ENCODE peak calls at places on chromosomes 3 and 15, in six cellular contexts. One of them, this sample, is unnamed.

GRCh38 chr15:84631706-84632272 is 22.3 kb downstream of the WDR73 start:
- DNase-seq in fibroblast of pulmonary artery: peak; percentile 24
- DNase-seq in cardiac muscle cell: peak; percentile 21
- DNase-seq in MM.1S: no peak
- DNase-seq in OCI-LY7: peak; percentile 28
- DNase-seq in K562: peak; percentile 41
- DNase-seq in this sample: no peak

GRCh38 chr3:141796436-141797166 is 33.4 kb downstream of the GRK7 start:
- DNase-seq in fibroblast of pulmonary artery: no peak
- DNase-seq in cardiac muscle cell: peak; percentile 57
- DNase-seq in MM.1S: peak; percentile 91
- DNase-seq in OCI-LY7: peak; percentile 79
- DNase-seq in K562: no peak
- DNase-seq in this sample: no peak

GRCh38 chr15:40845036-40845435 is 1.2 kb downstream of the SPINT1 start:
- DNase-seq in fibroblast of pulmonary artery: no peak
- DNase-seq in cardiac muscle cell: no peak
- DNase-seq in MM.1S: no peak
- DNase-seq in OCI-LY7: no peak
- DNase-seq in K562: no peak
- DNase-seq in this sample: no peak

GRCh38 chr3:27340524-27340923 is 28.7 kb downstream of the NEK10 start:
- DNase-seq in fibroblast of pulmonary artery: no peak
- DNase-seq in cardiac muscle cell: no peak
- DNase-seq in MM.1S: peak; percentile 21
- DNase-seq in OCI-LY7: no peak
- DNase-seq in K562: no peak
- DNase-seq in this sample: no peak

GRCh38 chr3:1609416-1609815 is 489.2 kb upstream of the CNTN4 start:
- DNase-seq in fibroblast of pulmonary artery: no peak
- DNase-seq in cardiac muscle cell: no peak
- DNase-seq in MM.1S: peak; percentile 69
- DNase-seq in OCI-LY7: no peak
- DNase-seq in K562: no peak
- DNase-seq in this sample: no peak

GRCh38 chr3:129503387-129504010 is 24.9 kb upstream of the RHO start:
- DNase-seq in fibroblast of pulmonary artery: no peak
- DNase-seq in cardiac muscle cell: no peak
- DNase-seq in MM.1S: no peak
- DNase-seq in OCI-LY7: no peak
- DNase-seq in K562: no peak
- DNase-seq in this sample: no peak

GRCh38 chr15:69341356-69341755 is 42.6 kb downstream of the PAQR5 start:
- DNase-seq in fibroblast of pulmonary artery: no peak
- DNase-seq in cardiac muscle cell: no peak
- DNase-seq in MM.1S: no peak
- DNase-seq in OCI-LY7: no peak
- DNase-seq in K562: no peak
- DNase-seq in this sample: no peak

GRCh38 chr3:41365973-41366372 is 166.7 kb downstream of the CTNNB1 start:
- DNase-seq in fibroblast of pulmonary artery: no peak
- DNase-seq in cardiac muscle cell: no peak
- DNase-seq in MM.1S: no peak
- DNase-seq in OCI-LY7: no peak
- DNase-seq in K562: no peak
- DNase-seq in this sample: no peak

GRCh38 chr3:127822166-127822835 is at the start of gene MGLL:
- DNase-seq in fibroblast of pulmonary artery: peak; percentile 32
- DNase-seq in cardiac muscle cell: peak; percentile 27
- DNase-seq in MM.1S: no peak
- DNase-seq in OCI-LY7: no peak
- DNase-seq in K562: no peak
- DNase-seq in this sample: no peak

DNA sequence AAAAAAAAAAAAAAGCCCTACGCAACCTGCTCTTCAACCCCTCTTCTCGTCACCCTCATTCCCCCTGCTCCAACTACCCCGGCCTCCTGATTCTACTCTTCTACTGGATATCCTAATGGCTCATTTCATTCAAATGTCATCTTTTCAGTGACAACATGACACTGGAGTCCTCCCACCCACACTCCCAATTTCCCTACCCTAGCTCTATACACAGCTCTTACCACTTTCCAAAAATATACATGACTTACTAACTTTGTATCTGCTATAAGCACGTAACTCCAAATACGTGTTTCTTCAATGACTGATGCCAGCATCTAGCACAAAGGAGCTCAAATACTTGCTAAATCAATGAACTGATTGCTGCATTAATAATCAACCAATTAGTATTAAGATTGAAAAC is 11.4 kb downstream of the UBP1 start:
- DNase-seq in fibroblast of pulmonary artery: no peak
- DNase-seq in cardiac muscle cell: no peak
- DNase-seq in MM.1S: no peak
- DNase-seq in OCI-LY7: no peak
- DNase-seq in K562: no peak
- DNase-seq in this sample: no peak
- H3K4me3 ChIP-seq in fibroblast of pulmonary artery: no peak overlapping the region
- H3K4me3 ChIP-seq in cardiac muscle cell: no peak overlapping the region
- H3K4me3 ChIP-seq in MM.1S: no peak overlapping the region
- H3K4me3 ChIP-seq in OCI-LY7: no peak overlapping the region
- H3K4me3 ChIP-seq in K562: no peak overlapping the region
- H3K4me3 ChIP-seq in this sample: no peak overlapping the region

GRCh38 chr15:53506370-53506769 is 253.1 kb downstream of the WDR72 start:
- DNase-seq in fibroblast of pulmonary artery: no peak
- DNase-seq in cardiac muscle cell: no peak
- DNase-seq in MM.1S: no peak
- DNase-seq in OCI-LY7: no peak
- DNase-seq in K562: no peak
- DNase-seq in this sample: no peak
- H3K4me3 ChIP-seq in fibroblast of pulmonary artery: no peak overlapping the region
- H3K4me3 ChIP-seq in cardiac muscle cell: no peak overlapping the region
- H3K4me3 ChIP-seq in MM.1S: no peak overlapping the region
- H3K4me3 ChIP-seq in OCI-LY7: no peak overlapping the region
- H3K4me3 ChIP-seq in K562: no peak overlapping the region
- H3K4me3 ChIP-seq in this sample: no peak overlapping the region

DNA sequence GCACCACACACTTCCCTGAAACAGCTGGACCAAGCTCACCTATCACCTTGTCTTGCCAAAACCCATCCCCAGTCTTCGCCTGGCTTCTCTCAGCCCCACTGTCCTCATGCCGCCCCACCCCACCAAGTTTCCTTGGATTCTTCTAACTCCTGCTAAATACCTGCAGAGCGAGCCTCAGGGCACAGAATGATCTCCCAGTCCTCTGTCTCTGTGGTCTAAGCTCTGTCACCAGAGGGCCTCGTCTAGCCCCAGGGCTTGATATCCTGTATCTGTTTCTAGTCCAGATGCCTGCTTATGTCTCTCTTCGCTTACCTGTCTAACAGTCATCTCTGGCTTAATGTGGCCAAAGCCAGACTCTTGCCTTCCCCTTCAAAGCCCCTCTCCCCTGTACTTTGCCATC is 9.7 kb downstream of the CCDC12 start:
- DNase-seq in fibroblast of pulmonary artery: no peak
- DNase-seq in cardiac muscle cell: no peak
- DNase-seq in MM.1S: no peak
- DNase-seq in OCI-LY7: peak; percentile 42
- DNase-seq in K562: no peak
- DNase-seq in this sample: no peak
- H3K4me3 ChIP-seq in fibroblast of pulmonary artery: no peak overlapping the region
- H3K4me3 ChIP-seq in cardiac muscle cell: no peak overlapping the region
- H3K4me3 ChIP-seq in MM.1S: no peak overlapping the region
- H3K4me3 ChIP-seq in OCI-LY7: no peak overlapping the region
- H3K4me3 ChIP-seq in K562: no peak overlapping the region
- H3K4me3 ChIP-seq in this sample: no peak overlapping the region

GRCh38 chr15:100879046-100879445 is 585 bp upstream of the ALDH1A3 start:
- DNase-seq in fibroblast of pulmonary artery: no peak
- DNase-seq in cardiac muscle cell: peak; percentile 37
- DNase-seq in MM.1S: no peak
- DNase-seq in OCI-LY7: no peak
- DNase-seq in K562: no peak
- DNase-seq in this sample: no peak

GRCh38 chr15:100879461-100880138 is at the start of gene ALDH1A3:
- DNase-seq in fibroblast of pulmonary artery: peak; percentile 71
- DNase-seq in cardiac muscle cell: peak; percentile 80
- DNase-seq in MM.1S: peak; percentile 46
- DNase-seq in OCI-LY7: no peak
- DNase-seq in K562: no peak
- DNase-seq in this sample: peak; percentile 26

GRCh38 chr15:100880897-100881242 is 1.2 kb downstream of the ALDH1A3 start:
- DNase-seq in fibroblast of pulmonary artery: no peak
- DNase-seq in cardiac muscle cell: no peak
- DNase-seq in MM.1S: no peak
- DNase-seq in OCI-LY7: no peak
- DNase-seq in K562: no peak
- DNase-seq in this sample: no peak

GRCh38 chr15:100880139-100880896 is 687 bp downstream of the ALDH1A3 start:
- DNase-seq in fibroblast of pulmonary artery: peak; percentile 45
- DNase-seq in cardiac muscle cell: peak; percentile 54
- DNase-seq in MM.1S: no peak
- DNase-seq in OCI-LY7: no peak
- DNase-seq in K562: no peak
- DNase-seq in this sample: no peak

DNA sequence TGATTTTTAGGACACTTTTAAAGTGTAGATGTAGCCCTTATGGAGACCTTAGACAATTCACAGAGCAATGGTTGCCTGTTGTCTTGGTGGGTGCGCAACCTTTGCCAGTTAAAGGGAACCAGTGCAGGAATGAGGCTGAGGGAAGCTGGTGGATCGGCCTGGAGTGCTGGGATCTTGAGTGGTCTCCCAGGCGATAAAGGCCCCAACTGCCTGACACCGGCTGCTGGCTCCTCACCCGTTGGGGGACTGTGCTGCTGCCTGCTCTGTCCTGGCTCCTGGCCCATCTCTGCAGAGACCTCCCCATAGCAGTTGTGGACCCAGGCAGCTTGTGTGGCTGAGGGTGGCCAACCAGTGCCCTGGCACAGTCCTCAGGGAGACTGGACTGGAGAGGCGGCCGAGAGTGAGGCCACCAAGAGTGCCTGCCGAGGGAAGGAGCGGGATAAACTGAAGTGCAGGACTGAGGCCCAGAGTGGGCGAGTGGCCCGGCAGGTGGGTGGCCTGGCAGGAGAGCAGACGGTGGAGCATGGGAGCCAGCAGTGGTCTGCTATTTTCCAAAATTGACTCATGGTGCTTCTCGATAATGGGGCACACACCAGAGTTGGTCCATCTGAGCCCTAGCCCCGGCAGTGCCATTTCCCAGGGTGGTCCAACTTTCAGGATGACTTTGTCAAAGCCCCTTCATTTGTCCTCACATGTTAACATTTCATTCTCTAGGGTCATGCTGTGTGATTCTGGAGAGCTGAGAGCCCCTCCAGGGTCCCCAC is 2.1 kb downstream of the ALDH1A3 start:
- DNase-seq in fibroblast of pulmonary artery: no peak
- DNase-seq in cardiac muscle cell: no peak
- DNase-seq in MM.1S: no peak
- DNase-seq in OCI-LY7: no peak
- DNase-seq in K562: no peak
- DNase-seq in this sample: no peak
- H3K4me3 ChIP-seq in fibroblast of pulmonary artery: peak overlapping the region; percentile 66
- H3K4me3 ChIP-seq in cardiac muscle cell: no peak overlapping the region
- H3K4me3 ChIP-seq in MM.1S: no peak overlapping the region
- H3K4me3 ChIP-seq in OCI-LY7: no peak overlapping the region
- H3K4me3 ChIP-seq in K562: no peak overlapping the region
- H3K4me3 ChIP-seq in this sample: no peak overlapping the region